ENCODE peak calls at places on chromosome 16, in ten cellular contexts. P, E, M, T, V, A, J, U, W and C are unnamed samples.

GRCh38 chr16:28003021-28003865 is 60.3 kb downstream of the GSG1L start:
- DNase-seq in P (no peak), E (no peak), M (no peak), T (no peak), V (no peak), A (no peak), J (no peak), U (peak), W (no peak), C (no peak)

GRCh38 chr16:3431779-3432219 is 11.5 kb downstream of the ZNF597 start:
- DNase-seq in P (no peak), E (peak), M (peak), T (peak), V (no peak), A (peak), J (peak), U (peak), W (no peak), C (peak)

GRCh38 chr16:4376126-4376819 is 4.6 kb downstream of the VASN start:
- DNase-seq in P (peak), E (peak), M (peak), T (no peak), V (no peak), A (peak), J (peak), U (peak), W (no peak), C (peak)

GRCh38 chr16:64206877-64207276 is 915.0 kb downstream of the CDH11 start:
- DNase-seq in P (no peak), E (no peak), M (no peak), T (no peak), V (no peak), A (no peak), J (no peak), U (no peak), W (no peak), C (no peak)

GRCh38 chr16:53865492-53865863 is 161.5 kb downstream of the FTO start:
- DNase-seq in P (no peak), E (no peak), M (no peak), T (no peak), V (peak), A (no peak), J (peak), U (no peak), W (no peak), C (no peak)

GRCh38 chr16:88064889-88065746 is 113.9 kb downstream of the BANP start:
- DNase-seq in P (no peak), E (no peak), M (peak), T (no peak), V (no peak), A (no peak), J (no peak), U (peak), W (no peak), C (no peak)

GRCh38 chr16:4075534-4075933 is 40.7 kb downstream of the ADCY9 start:
- DNase-seq in P (no peak), E (no peak), M (no peak), T (no peak), V (no peak), A (no peak), J (no peak), U (no peak), W (no peak), C (no peak)

GRCh38 chr16:7218936-7219335 is 113.7 kb upstream of the RBFOX1 start:
- DNase-seq in P (no peak), E (no peak), M (no peak), T (no peak), V (no peak), A (no peak), J (no peak), U (no peak), W (no peak), C (no peak)

GRCh38 chr16:13036600-13036999 is 135.2 kb downstream of the SHISA9 start:
- DNase-seq in P (no peak), E (no peak), M (peak), T (no peak), V (peak), A (peak), J (peak), U (no peak), W (no peak), C (peak)

GRCh38 chr16:19882641-19883040 is 2.0 kb downstream of the GPRC5B start:
- DNase-seq in P (no peak), E (no peak), M (no peak), T (no peak), V (no peak), A (no peak), J (no peak), U (no peak), W (no peak), C (no peak)

GRCh38 chr16:19502395-19503131 is 19.3 kb downstream of the GDE1 start:
- DNase-seq in P (peak), E (peak), M (peak), T (no peak), V (peak), A (peak), J (peak), U (peak), W (peak), C (peak)

GRCh38 chr16:70441406-70441990 is 2.6 kb upstream of the ST3GAL2 start:
- DNase-seq in P (no peak), E (no peak), M (no peak), T (no peak), V (no peak), A (no peak), J (no peak), U (no peak), W (no peak), C (no peak)

GRCh38 chr16:2046889-2047329 is 725 bp downstream of the NTHL1 start:
- DNase-seq in P (no peak), E (no peak), M (no peak), T (no peak), V (no peak), A (no peak), J (no peak), U (no peak), W (no peak), C (no peak)

GRCh38 chr16:86575754-86576557 is 2.4 kb upstream of the FOXL1 start:
- DNase-seq in P (no peak), E (peak), M (no peak), T (no peak), V (peak), A (peak), J (peak), U (peak), W (no peak), C (peak)

GRCh38 chr16:85205747-85206471 is 93.6 kb upstream of the CIBAR2 start:
- DNase-seq in P (no peak), E (no peak), M (peak), T (no peak), V (peak), A (no peak), J (peak), U (no peak), W (no peak), C (peak)

GRCh38 chr16:82603784-82604411 is 22.9 kb upstream of the CDH13 start:
- DNase-seq in P (peak), E (peak), M (no peak), T (no peak), V (peak), A (peak), J (peak), U (no peak), W (no peak), C (peak)

GRCh38 chr16:6684076-6684673 is 648.5 kb upstream of the RBFOX1 start:
- DNase-seq in P (no peak), E (peak), M (no peak), T (peak), V (peak), A (no peak), J (peak), U (no peak), W (no peak), C (peak)

GRCh38 chr16:85327731-85328664 is 215.7 kb upstream of the CIBAR2 start:
- DNase-seq in P (no peak), E (no peak), M (no peak), T (no peak), V (no peak), A (no peak), J (no peak), U (no peak), W (no peak), C (no peak)

GRCh38 chr16:77660311-77660710 is 62.0 kb upstream of the NUDT7 start:
- DNase-seq in P (no peak), E (no peak), M (no peak), T (no peak), V (peak), A (no peak), J (no peak), U (no peak), W (no peak), C (no peak)

GRCh38 chr16:35562919-35563318 is 2103.5 kb downstream of the TP53TG3F start:
- DNase-seq in P (no peak), E (no peak), M (no peak), T (no peak), V (no peak), A (no peak), J (no peak), U (no peak), W (no peak), C (no peak)

GRCh38 chr16:4158143-4159093 is 42.2 kb upstream of the ADCY9 start:
- DNase-seq in P (no peak), E (no peak), M (no peak), T (no peak), V (no peak), A (no peak), J (no peak), U (no peak), W (no peak), C (no peak)

GRCh38 chr16:80056334-80056733 is 455.8 kb upstream of the MAF start:
- DNase-seq in P (no peak), E (no peak), M (no peak), T (no peak), V (no peak), A (no peak), J (no peak), U (no peak), W (no peak), C (no peak)

GRCh38 chr16:64784635-64785034 is 337.2 kb downstream of the CDH11 start:
- DNase-seq in P (no peak), E (no peak), M (no peak), T (no peak), V (no peak), A (no peak), J (no peak), U (no peak), W (no peak), C (no peak)

GRCh38 chr16:12646490-12647274 is 157.0 kb downstream of the CPPED1 start:
- DNase-seq in P (no peak), E (no peak), M (no peak), T (no peak), V (peak), A (peak), J (no peak), U (no peak), W (no peak), C (no peak)

GRCh38 chr16:62755938-62756337 is 719.7 kb upstream of the CDH8 start:
- DNase-seq in P (no peak), E (no peak), M (no peak), T (no peak), V (no peak), A (no peak), J (no peak), U (no peak), W (no peak), C (no peak)

GRCh38 chr16:60674241-60674640 is 1362.0 kb downstream of the CDH8 start:
- DNase-seq in P (no peak), E (no peak), M (no peak), T (no peak), V (no peak), A (no peak), J (no peak), U (no peak), W (no peak), C (no peak)

GRCh38 chr16:2428051-2428786 is 1.0 kb upstream of the CCNF start:
- DNase-seq in P (no peak), E (peak), M (peak), T (no peak), V (peak), A (peak), J (peak), U (peak), W (no peak), C (peak)

GRCh38 chr16:4115209-4115940 is 867 bp downstream of the ADCY9 start:
- DNase-seq in P (peak), E (peak), M (peak), T (peak), V (peak), A (peak), J (peak), U (peak), W (no peak), C (peak)

GRCh38 chr16:79307214-79307613 is 293.3 kb downstream of the MAF start:
- DNase-seq in P (peak), E (peak), M (no peak), T (no peak), V (no peak), A (no peak), J (peak), U (peak), W (no peak), C (peak)

GRCh38 chr16:89049484-89050118 is 44.1 kb upstream of the ACSF3 start:
- DNase-seq in P (no peak), E (no peak), M (no peak), T (no peak), V (no peak), A (no peak), J (no peak), U (peak), W (no peak), C (no peak)

GRCh38 chr16:78606572-78606971 is 507.1 kb downstream of the WWOX start:
- DNase-seq in P (no peak), E (no peak), M (no peak), T (no peak), V (no peak), A (no peak), J (no peak), U (no peak), W (no peak), C (no peak)

GRCh38 chr16:47162670-47163420 is 19.1 kb upstream of the NETO2 start:
- DNase-seq in P (no peak), E (no peak), M (no peak), T (no peak), V (no peak), A (no peak), J (no peak), U (no peak), W (no peak), C (no peak)

GRCh38 chr16:20938426-20938825 is 37.9 kb downstream of the LYRM1 start:
- DNase-seq in P (no peak), E (no peak), M (no peak), T (no peak), V (no peak), A (no peak), J (no peak), U (no peak), W (no peak), C (no peak)

GRCh38 chr16:23914935-23915549 is 79.3 kb downstream of the PRKCB start:
- DNase-seq in P (no peak), E (no peak), M (no peak), T (no peak), V (no peak), A (no peak), J (no peak), U (no peak), W (no peak), C (no peak)

GRCh38 chr16:84806256-84806889 is 13.4 kb upstream of the CRISPLD2 start:
- DNase-seq in P (peak), E (no peak), M (peak), T (no peak), V (peak), A (peak), J (peak), U (peak), W (no peak), C (peak)

GRCh38 chr16:28292731-28293588 is 635 bp downstream of the SBK1 start:
- DNase-seq in P (no peak), E (peak), M (peak), T (no peak), V (no peak), A (no peak), J (peak), U (peak), W (no peak), C (peak)

GRCh38 chr16:13779676-13780075 is 140.3 kb upstream of the ERCC4 start:
- DNase-seq in P (no peak), E (no peak), M (no peak), T (no peak), V (no peak), A (no peak), J (no peak), U (no peak), W (no peak), C (no peak)

GRCh38 chr16:60608971-60609370 is 1427.3 kb downstream of the CDH8 start:
- DNase-seq in P (no peak), E (no peak), M (no peak), T (no peak), V (no peak), A (no peak), J (no peak), U (no peak), W (no peak), C (no peak)

GRCh38 chr16:62891-63290 is 9.3 kb downstream of the SNRNP25 start:
- DNase-seq in P (no peak), E (no peak), M (peak), T (no peak), V (no peak), A (no peak), J (no peak), U (peak), W (no peak), C (no peak)

DNA sequence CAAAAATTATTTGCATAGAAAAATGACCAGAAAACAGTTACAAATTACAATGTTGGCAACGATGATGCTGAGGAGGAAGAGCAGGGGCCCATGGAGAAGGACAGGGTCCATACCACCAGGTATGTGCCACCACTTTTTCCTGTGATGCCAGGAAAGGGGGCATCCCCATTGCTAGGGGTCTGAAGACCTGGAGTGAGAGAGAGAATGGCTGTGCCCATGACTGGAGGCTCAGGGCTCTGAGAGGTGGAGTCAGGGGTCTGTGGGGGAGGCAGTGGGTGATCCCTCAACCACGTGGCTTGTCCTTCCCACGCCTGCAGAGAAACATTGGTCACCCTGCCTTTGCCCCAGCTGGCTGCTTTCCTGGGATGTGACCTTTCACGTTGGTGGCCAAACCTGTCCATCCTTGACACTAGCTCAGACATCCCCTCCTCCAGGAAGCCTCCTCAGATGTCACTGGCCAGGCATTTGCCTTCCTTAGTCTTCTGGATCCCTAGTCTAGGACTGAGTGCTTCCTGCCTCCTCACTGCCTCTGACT is 51.4 kb downstream of the SOCS1 start:
- DNase-seq in P (no peak), E (no peak), M (no peak), T (no peak), V (no peak), A (no peak), J (no peak), U (no peak), W (no peak), C (no peak)
- TF ChIP-seq POLR2A in P (no peak), E (no peak), M (no peak), T (no peak), V (no peak), A (no peak), J (no peak), U (no peak), W (no peak), C (no peak)

GRCh38 chr16:57058291-57058861 is 34.0 kb upstream of the CPNE2 start:
- DNase-seq in P (no peak), E (no peak), M (no peak), T (no peak), V (no peak), A (no peak), J (no peak), U (no peak), W (no peak), C (no peak)

GRCh38 chr16:57064995-57065394 is 27.4 kb upstream of the CPNE2 start:
- DNase-seq in P (no peak), E (no peak), M (no peak), T (no peak), V (no peak), A (no peak), J (no peak), U (no peak), W (no peak), C (no peak)

GRCh38 chr16:57061084-57061905 is 31.1 kb upstream of the CPNE2 start:
- DNase-seq in P (peak), E (peak), M (peak), T (no peak), V (no peak), A (peak), J (peak), U (peak), W (no peak), C (peak)

GRCh38 chr16:57060323-57061083 is 31.9 kb upstream of the CPNE2 start:
- DNase-seq in P (no peak), E (no peak), M (no peak), T (no peak), V (no peak), A (no peak), J (no peak), U (no peak), W (no peak), C (no peak)

GRCh38 chr16:57062329-57062728 is 30.1 kb upstream of the CPNE2 start:
- DNase-seq in P (no peak), E (no peak), M (no peak), T (no peak), V (no peak), A (no peak), J (no peak), U (no peak), W (no peak), C (peak)
- TF ChIP-seq POLR2A in P (no peak), E (no peak), M (no peak), T (no peak), V (no peak), A (no peak), J (no peak), U (no peak), W (no peak), C (peak)

DNA sequence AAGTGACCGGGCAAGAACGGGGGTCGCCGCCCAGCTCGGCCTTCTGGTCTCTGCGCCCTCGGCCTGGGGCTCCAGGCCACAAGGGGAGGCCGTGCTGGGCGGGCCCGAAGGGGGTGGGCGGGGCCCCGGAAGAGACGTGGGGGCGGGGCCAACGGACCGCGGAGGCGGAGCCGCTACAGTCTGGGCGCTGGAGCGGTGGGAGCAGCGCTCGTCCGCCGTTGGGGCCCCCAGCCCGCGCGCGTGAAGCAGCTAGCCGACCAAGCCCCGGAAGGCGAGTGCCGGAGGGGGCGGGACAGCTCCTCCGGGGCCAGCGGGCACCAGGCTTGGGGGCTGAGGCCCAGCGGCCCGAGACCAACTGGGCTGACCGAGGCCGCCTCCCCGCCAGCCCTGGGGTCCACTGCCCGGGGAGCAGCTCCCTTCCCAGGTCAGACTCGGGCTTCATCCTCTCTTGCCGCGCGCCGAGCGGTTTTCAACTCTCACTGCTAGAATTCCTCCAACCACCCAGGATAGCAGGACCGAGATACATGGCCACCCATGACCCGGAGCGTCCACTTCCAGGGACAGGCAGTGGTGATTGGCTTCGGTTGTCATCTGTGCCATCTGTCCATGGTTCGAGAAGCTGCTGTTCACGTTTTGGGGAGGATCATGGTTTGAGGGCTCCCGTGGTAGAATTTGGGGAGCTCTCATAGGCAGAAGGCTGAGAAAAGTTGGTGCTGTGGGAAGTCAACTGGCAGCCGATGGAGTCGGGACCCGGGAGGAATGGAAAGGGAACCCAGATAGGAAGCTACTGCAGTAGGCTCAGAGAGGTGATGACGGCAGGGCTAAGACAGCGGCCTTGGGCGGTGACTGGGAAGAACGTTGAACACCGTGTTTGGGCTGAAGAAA is 44.6 kb upstream of the LCMT1 start:
- DNase-seq in P (peak), E (peak), M (peak), T (peak), V (peak), A (peak), J (peak), U (peak), W (no peak), C (peak)
- TF ChIP-seq POLR2A in P (no peak), E (peak), M (peak), T (no peak), V (peak), A (no peak), J (peak), U (no peak), W (no peak), C (peak)

GRCh38 chr16:30406911-30407793 is at the start of gene ZNF771:
- DNase-seq in P (peak), E (peak), M (peak), T (peak), V (peak), A (peak), J (peak), U (peak), W (peak), C (peak)
- TF ChIP-seq POLR2A in P (no peak), E (peak), M (peak), T (peak), V (peak), A (no peak), J (peak), U (no peak), W (no peak), C (peak)

GRCh38 chr16:50238314-50238713 is 28.0 kb upstream of the ADCY7 start:
- DNase-seq in P (no peak), E (no peak), M (no peak), T (no peak), V (no peak), A (no peak), J (no peak), U (no peak), W (no peak), C (no peak)
- TF ChIP-seq POLR2A in P (no peak), E (no peak), M (no peak), T (no peak), V (no peak), A (no peak), J (no peak), U (no peak), W (no peak), C (no peak)